ENCODE peak calls at places on chromosomes 16 and 17, in five cellular contexts. B, X, I, F and L are unnamed samples. For H3K9me3, the result is how much of the 10 kb centered on the place peaks cover.

GRCh38 chr16:9123871-9124270 is 32.4 kb downstream of the HAPSTR1 start:
- DNase-seq in B (peak), X (no peak), I (peak), F (peak), L (peak)

GRCh38 chr16:27169511-27170071 is 33.7 kb upstream of the KDM8 start:
- DNase-seq in B (peak), X (no peak), I (peak), F (no peak), L (no peak)

GRCh38 chr17:43877031-43877430 is 30.1 kb downstream of the CD300LG start:
- DNase-seq in B (no peak), X (no peak), I (no peak), F (no peak), L (no peak)

GRCh38 chr17:76932402-76933333 is 64.5 kb downstream of the MGAT5B start:
- DNase-seq in B (no peak), X (no peak), I (no peak), F (no peak), L (no peak)

GRCh38 chr17:35588196-35588920 is 1.2 kb downstream of the AP2B1 start:
- DNase-seq in B (no peak), X (no peak), I (no peak), F (peak), L (no peak)

GRCh38 chr16:27319257-27319965 is 5.6 kb downstream of the IL4R start:
- DNase-seq in B (no peak), X (no peak), I (no peak), F (no peak), L (no peak)

GRCh38 chr17:79932446-79932845 is 93.2 kb upstream of the CBX4 start:
- DNase-seq in B (no peak), X (no peak), I (no peak), F (no peak), L (no peak)

GRCh38 chr17:49987681-49988441 is 7.2 kb downstream of the DLX3 start:
- DNase-seq in B (no peak), X (no peak), I (no peak), F (no peak), L (peak)

GRCh38 chr16:9003322-9003721 is 39.6 kb upstream of the USP7 start:
- DNase-seq in B (peak), X (no peak), I (peak), F (no peak), L (peak)

GRCh38 chr16:72099377-72099818 is 5.8 kb downstream of the DHX38 start:
- DNase-seq in B (peak), X (no peak), I (peak), F (peak), L (no peak)

GRCh38 chr17:43574896-43575525 is 28.9 kb upstream of the ETV4 start:
- DNase-seq in B (no peak), X (no peak), I (no peak), F (no peak), L (no peak)

GRCh38 chr17:64658931-64659330 is 3.2 kb downstream of the SMURF2 start:
- DNase-seq in B (no peak), X (no peak), I (no peak), F (no peak), L (no peak)

GRCh38 chr17:27340990-27341595 is 47.2 kb downstream of the WSB1 start:
- DNase-seq in B (no peak), X (no peak), I (no peak), F (no peak), L (no peak)

GRCh38 chr17:59791603-59792457 is 84.4 kb downstream of the VMP1 start:
- DNase-seq in B (no peak), X (no peak), I (no peak), F (no peak), L (no peak)

GRCh38 chr16:66740010-66740409 is 11.4 kb downstream of the DYNC1LI2 start:
- DNase-seq in B (peak), X (no peak), I (no peak), F (no peak), L (no peak)

GRCh38 chr16:67173808-67174705 is 3.7 kb downstream of the NOL3 start:
- DNase-seq in B (peak), X (peak), I (peak), F (no peak), L (peak)

GRCh38 chr17:29590261-29590978 is 972 bp upstream of the GIT1 start:
- DNase-seq in B (peak), X (no peak), I (no peak), F (peak), L (no peak)

GRCh38 chr16:87864331-87864989 is 4.8 kb downstream of the SLC7A5 start:
- DNase-seq in B (no peak), X (no peak), I (no peak), F (no peak), L (no peak)

GRCh38 chr17:1714488-1714979 is 4.4 kb upstream of the TLCD2 start:
- DNase-seq in B (peak), X (peak), I (peak), F (peak), L (peak)

GRCh38 chr16:84730406-84731106 is 30.8 kb downstream of the USP10 start:
- DNase-seq in B (peak), X (no peak), I (peak), F (peak), L (peak)

GRCh38 chr16:67100569-67101300 is 9.0 kb upstream of the PHAF1 start:
- DNase-seq in B (no peak), X (no peak), I (no peak), F (no peak), L (no peak)

GRCh38 chr17:29250666-29251065 is 4.0 kb downstream of the CRYBA1 start:
- DNase-seq in B (no peak), X (no peak), I (no peak), F (no peak), L (no peak)

GRCh38 chr17:62763891-62764600 is 44.1 kb downstream of the MARCHF10 start:
- DNase-seq in B (no peak), X (no peak), I (no peak), F (no peak), L (no peak)

GRCh38 chr17:69575346-69575761 is 160.9 kb downstream of the MAP2K6 start:
- DNase-seq in B (no peak), X (no peak), I (no peak), F (no peak), L (no peak)

GRCh38 chr16:62408760-62409159 is 372.5 kb upstream of the CDH8 start:
- DNase-seq in B (no peak), X (no peak), I (no peak), F (no peak), L (no peak)

GRCh38 chr17:36674278-36674650 is 72.9 kb downstream of the MRM1 start:
- DNase-seq in B (peak), X (no peak), I (no peak), F (no peak), L (no peak)

GRCh38 chr17:2893422-2893914 is 97.2 kb downstream of the RAP1GAP2 start:
- DNase-seq in B (peak), X (no peak), I (peak), F (peak), L (no peak)

GRCh38 chr16:84898447-84898846 is 78.7 kb downstream of the CRISPLD2 start:
- DNase-seq in B (no peak), X (no peak), I (no peak), F (no peak), L (no peak)

GRCh38 chr16:88543230-88543813 is 26.9 kb upstream of the ZC3H18 start:
- DNase-seq in B (no peak), X (no peak), I (no peak), F (no peak), L (no peak)

GRCh38 chr17:18166894-18167293 is 16.7 kb upstream of the ALKBH5 start:
- DNase-seq in B (no peak), X (no peak), I (peak), F (no peak), L (no peak)

GRCh38 chr16:4341250-4341649 is 9.9 kb downstream of the PAM16 start:
- DNase-seq in B (no peak), X (no peak), I (no peak), F (no peak), L (no peak)

GRCh38 chr17:74192950-74193781 is 10.3 kb upstream of the RPL38 start:
- DNase-seq in B (peak), X (no peak), I (peak), F (no peak), L (peak)

GRCh38 chr17:8391711-8392110 is 5.9 kb downstream of the RNF222 start:
- DNase-seq in B (no peak), X (no peak), I (no peak), F (no peak), L (no peak)

GRCh38 chr16:2867661-2867986 is 9.7 kb upstream of the PRSS22 start:
- DNase-seq in B (no peak), X (no peak), I (no peak), F (no peak), L (no peak)

GRCh38 chr16:2871926-2872325 is 11.1 kb upstream of the FLYWCH2 start:
- DNase-seq in B (no peak), X (no peak), I (no peak), F (no peak), L (no peak)

GRCh38 chr16:2869502-2870064 is 11.6 kb upstream of the PRSS22 start:
- DNase-seq in B (no peak), X (no peak), I (no peak), F (no peak), L (no peak)

GRCh38 chr16:2866422-2866821 is 8.5 kb upstream of the PRSS22 start:
- DNase-seq in B (no peak), X (no peak), I (no peak), F (no peak), L (no peak)

DNA sequence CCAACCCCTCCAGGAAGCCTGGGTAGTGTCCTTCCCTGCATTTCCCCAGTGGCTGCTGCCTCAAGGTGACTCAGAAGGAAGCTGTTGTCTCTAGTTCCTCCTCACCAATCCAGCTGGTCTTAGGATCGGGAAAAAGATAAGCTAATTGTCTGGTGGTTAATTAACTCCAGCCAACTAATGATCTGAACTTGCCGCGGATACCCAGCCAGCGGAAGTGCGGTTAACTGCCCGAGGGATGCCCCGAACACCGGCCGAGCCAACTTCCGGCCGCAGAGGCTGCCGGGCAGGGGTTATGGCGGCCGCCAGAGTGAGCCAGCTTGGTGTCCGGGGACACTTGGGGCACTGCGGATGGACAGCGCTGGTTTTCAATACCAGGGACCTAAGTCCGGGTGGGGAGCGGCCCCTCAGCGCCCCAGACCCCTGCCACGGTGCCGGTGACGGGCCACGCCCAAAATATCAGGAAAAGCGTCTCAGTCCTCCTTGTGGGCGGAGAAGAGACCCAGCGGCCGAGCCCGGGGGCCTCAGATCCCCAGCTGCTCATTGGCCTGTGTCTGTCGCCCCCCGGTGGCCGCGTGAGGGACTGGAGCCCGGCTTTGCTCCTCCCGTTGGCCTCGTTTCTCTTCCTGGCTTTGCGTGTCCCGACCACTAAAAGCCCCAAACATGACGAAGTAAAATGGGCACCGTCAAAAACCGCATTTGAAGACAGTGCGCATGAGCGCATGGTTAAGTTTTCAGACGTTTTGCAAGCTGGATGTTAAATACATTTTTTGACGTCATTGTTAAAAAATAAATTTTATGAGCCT is 10.2 kb upstream of the PRSS22 start:
- DNase-seq in B (peak), X (peak), I (peak), F (peak), L (peak)
- TF ChIP-seq POLR2A in B (peak), X (peak), I (no peak), F (peak), L (no peak)

DNA sequence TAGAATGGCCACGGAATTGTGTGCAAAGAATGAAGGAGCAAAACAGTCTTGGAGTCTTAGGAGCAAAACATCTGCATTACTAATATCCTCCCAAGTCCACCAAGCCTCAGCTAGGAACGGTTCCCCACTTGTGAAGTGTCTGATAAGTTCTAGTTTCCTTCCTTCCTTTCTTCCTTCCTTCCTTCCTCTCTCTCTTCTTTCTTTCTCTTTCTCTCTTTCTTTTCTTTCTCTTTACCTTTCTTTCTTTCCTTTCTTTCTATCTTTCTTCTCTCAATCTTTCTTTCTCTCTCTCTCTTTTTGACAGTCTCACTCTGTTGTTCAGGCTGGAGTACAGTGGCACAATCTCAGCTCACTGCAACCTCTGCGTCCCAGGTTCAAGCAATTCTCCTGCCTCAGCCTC is 160.8 kb downstream of the FOXL1 start:
- DNase-seq in B (no peak), X (no peak), I (no peak), F (no peak), L (no peak)
- TF ChIP-seq CTCF in B (no peak), X (no peak), I (no peak), F (no peak), L (no peak)

GRCh38 chr17:66365204-66365524 is 62.8 kb downstream of the PRKCA start:
- DNase-seq in B (no peak), X (no peak), I (no peak), F (no peak), L (no peak)
- H3K9me3 ChIP-seq in B (under half), X (under half), I (under half), F (under half), L (under half)

GRCh38 chr17:41695954-41696720 is 7.5 kb downstream of the EIF1 start:
- DNase-seq in B (peak), X (no peak), I (peak), F (peak), L (no peak)
- TF ChIP-seq POLR2A in B (no peak), X (no peak), I (no peak), F (no peak), L (no peak)